ENCODE peak calls at places on chromosomes 5 and 9, in eight cellular contexts. M is tibial nerve, P is IMR-90, G is transverse colon, I is body of pancreas, S is adrenal gland, N is heart left ventricle, T is A549. Y is an unnamed sample.

GRCh38 chr9:37104183-37104889 is 16.0 kb upstream of the ZCCHC7 start:
- DNase-seq in M (no peak), N (no peak), I (no peak), T (peak), G (no peak), P (peak), S (peak), Y (no peak)

GRCh38 chr9:133023117-133023890 is 7.5 kb upstream of the GTF3C5 start:
- DNase-seq in P (no peak), I (peak), M (no peak), T (peak), N (no peak), S (no peak), G (peak), Y (no peak)

GRCh38 chr5:56489272-56489671 is 256.1 kb upstream of the ANKRD55 start:
- DNase-seq in S (no peak), N (no peak), M (no peak), T (no peak), I (no peak), P (no peak), G (no peak), Y (no peak)

GRCh38 chr9:22108581-22109370 is 99.7 kb upstream of the CDKN2B start:
- DNase-seq in G (no peak), I (no peak), S (no peak), T (no peak), P (peak), M (no peak), N (no peak), Y (no peak)

GRCh38 chr5:145922059-145922458 is 14.3 kb upstream of the SH3RF2 start:
- DNase-seq in P (no peak), M (no peak), I (no peak), N (no peak), G (no peak), T (no peak), S (no peak), Y (no peak)

GRCh38 chr5:84381501-84382362 is 2.9 kb downstream of the EDIL3 start:
- DNase-seq in M (no peak), G (peak), T (no peak), I (no peak), S (no peak), P (no peak), N (no peak), Y (peak)

GRCh38 chr9:29514862-29515261 is 1941.6 kb upstream of the C9orf72 start:
- DNase-seq in I (no peak), N (no peak), S (no peak), T (no peak), G (no peak), P (no peak), M (no peak), Y (no peak)

GRCh38 chr9:90665072-90665471 is 22.4 kb upstream of the DIRAS2 start:
- DNase-seq in G (no peak), I (no peak), S (no peak), P (no peak), T (no peak), M (no peak), N (no peak), Y (no peak)

GRCh38 chr5:54820759-54821158 is 164.6 kb downstream of the ESM1 start:
- DNase-seq in I (no peak), G (no peak), T (no peak), P (no peak), M (no peak), N (no peak), S (no peak), Y (no peak)

GRCh38 chr9:102035929-102036328 is 297.5 kb upstream of the GRIN3A start:
- DNase-seq in N (no peak), I (no peak), P (no peak), T (no peak), G (no peak), M (no peak), S (no peak), Y (no peak)

GRCh38 chr5:116865651-116866050 is 291.0 kb upstream of the SEMA6A start:
- DNase-seq in I (no peak), T (no peak), P (no peak), M (no peak), N (no peak), G (no peak), S (no peak), Y (no peak)

GRCh38 chr9:127723450-127723849 is 7.6 kb downstream of the TTC16 start:
- DNase-seq in S (no peak), T (no peak), M (no peak), G (peak), I (no peak), P (peak), N (no peak), Y (no peak)

GRCh38 chr9:136079916-136080246 is 15.2 kb downstream of the NACC2 start:
- DNase-seq in G (no peak), I (no peak), N (no peak), M (no peak), P (no peak), S (no peak), T (no peak), Y (no peak)

GRCh38 chr9:7223981-7224380 is 466.2 kb downstream of the KDM4C start:
- DNase-seq in P (no peak), N (no peak), M (no peak), S (no peak), I (no peak), T (no peak), G (no peak), Y (no peak)

GRCh38 chr5:52783226-52783959 is 4.3 kb upstream of the ITGA1 start:
- DNase-seq in S (no peak), G (peak), N (peak), T (no peak), M (no peak), I (no peak), P (no peak), Y (peak)

GRCh38 chr9:110217656-110218099 is 9.7 kb upstream of the C9orf152 start:
- DNase-seq in P (peak), T (peak), N (no peak), M (peak), I (peak), G (no peak), S (no peak), Y (no peak)

GRCh38 chr9:78595200-78595945 is 298.4 kb downstream of the PSAT1 start:
- DNase-seq in S (no peak), T (no peak), N (no peak), M (no peak), I (no peak), P (peak), G (no peak), Y (no peak)

GRCh38 chr5:6246820-6247437 is 131.4 kb downstream of the MED10 start:
- DNase-seq in I (no peak), N (no peak), G (no peak), M (no peak), S (no peak), P (no peak), T (no peak), Y (no peak)

GRCh38 chr5:135249658-135250057 is 149.4 kb downstream of the MACROH2A1 start:
- DNase-seq in S (peak), N (no peak), I (no peak), M (no peak), G (no peak), T (no peak), P (peak), Y (no peak)

GRCh38 chr5:28580616-28581015 is 1542.2 kb upstream of the CDH9 start:
- DNase-seq in M (no peak), P (no peak), S (no peak), T (no peak), G (no peak), N (no peak), I (no peak), Y (no peak)

GRCh38 chr9:128249914-128250838 is 25.6 kb downstream of the GOLGA2 start:
- DNase-seq in I (peak), P (peak), M (peak), T (peak), N (peak), G (peak), S (peak), Y (peak)

GRCh38 chr9:116027951-116028350 is 125.6 kb upstream of the PAPPA start:
- DNase-seq in S (no peak), N (no peak), G (no peak), T (no peak), P (peak), M (no peak), I (no peak), Y (no peak)

GRCh38 chr5:146707316-146707715 is 171.2 kb downstream of the PPP2R2B start:
- DNase-seq in S (no peak), T (no peak), G (no peak), M (no peak), N (no peak), I (no peak), P (no peak), Y (no peak)

GRCh38 chr9:129596541-129597328 is 24.2 kb downstream of the C9orf50 start:
- DNase-seq in I (no peak), N (peak), G (peak), P (peak), M (peak), T (peak), S (peak), Y (no peak)

GRCh38 chr5:148844433-148845279 is 18.2 kb downstream of the ADRB2 start:
- DNase-seq in T (no peak), P (peak), S (no peak), M (no peak), N (no peak), I (no peak), G (no peak), Y (no peak)

GRCh38 chr5:131749138-131749537 is 47.7 kb downstream of the FNIP1 start:
- DNase-seq in S (no peak), G (no peak), M (no peak), I (no peak), N (no peak), T (no peak), P (peak), Y (no peak)

GRCh38 chr5:147880461-147880860 is 1.9 kb downstream of the SCGB3A2 start:
- DNase-seq in I (no peak), N (no peak), P (no peak), M (no peak), T (no peak), S (no peak), G (no peak), Y (no peak)

GRCh38 chr5:106314221-106314824 is 1356.4 kb downstream of the EFNA5 start:
- DNase-seq in M (no peak), G (no peak), S (no peak), P (peak), N (no peak), I (no peak), T (no peak), Y (no peak)

GRCh38 chr5:32076699-32077695 is 97.1 kb downstream of the GOLPH3 start:
- DNase-seq in G (peak), P (peak), M (peak), N (peak), T (peak), I (peak), S (peak), Y (peak)

GRCh38 chr5:6520201-6520600 is 71.5 kb downstream of the UBE2QL1 start:
- DNase-seq in G (no peak), S (no peak), N (no peak), T (no peak), I (no peak), M (no peak), P (no peak), Y (peak)

GRCh38 chr9:95137587-95138145 is 179.8 kb downstream of the FANCC start:
- DNase-seq in P (no peak), I (no peak), S (no peak), M (no peak), T (no peak), G (no peak), N (no peak), Y (no peak)

GRCh38 chr5:3833566-3833965 is 237.9 kb downstream of the IRX1 start:
- DNase-seq in I (no peak), T (no peak), P (no peak), M (no peak), S (no peak), G (no peak), N (no peak), Y (no peak)

GRCh38 chr5:1364211-1364610 is 19.3 kb upstream of the CLPTM1L start:
- DNase-seq in T (no peak), M (no peak), I (no peak), G (no peak), S (no peak), P (no peak), N (no peak), Y (no peak)

GRCh38 chr9:22244141-22245011 is 202.2 kb upstream of the DMRTA1 start:
- DNase-seq in S (no peak), I (peak), M (peak), P (peak), T (peak), N (no peak), G (peak), Y (no peak)

GRCh38 chr9:12494411-12494810 is 198.8 kb upstream of the TYRP1 start:
- DNase-seq in T (no peak), M (no peak), G (no peak), S (no peak), I (no peak), P (no peak), N (no peak), Y (no peak)

GRCh38 chr9:73137286-73137899 is 14.3 kb upstream of the ANXA1 start:
- DNase-seq in P (no peak), T (peak), G (no peak), N (no peak), M (no peak), S (no peak), I (no peak), Y (no peak)

GRCh38 chr9:87498046-87498815 is 564 bp downstream of the DAPK1 start:
- DNase-seq in N (no peak), G (peak), M (no peak), I (peak), P (no peak), T (peak), S (no peak), Y (no peak)

GRCh38 chr5:112823181-112823580 is 37.9 kb upstream of the SRP19 start:
- DNase-seq in G (no peak), S (no peak), I (no peak), M (no peak), P (no peak), N (no peak), T (no peak), Y (no peak)

GRCh38 chr9:82332774-82333152 is 344.2 kb downstream of the SPATA31D1 start:
- DNase-seq in P (peak), N (no peak), G (no peak), I (no peak), S (no peak), M (no peak), T (peak), Y (no peak)

GRCh38 chr5:9388941-9389674 is 156.8 kb downstream of the SEMA5A start:
- DNase-seq in M (no peak), G (no peak), P (no peak), T (no peak), I (no peak), S (no peak), N (no peak), Y (no peak)

GRCh38 chr5:9391080-9391479 is 154.8 kb downstream of the SEMA5A start:
- DNase-seq in I (no peak), T (no peak), N (no peak), S (no peak), G (no peak), P (no peak), M (no peak), Y (no peak)

GRCh38 chr5:9386945-9387344 is 158.9 kb downstream of the SEMA5A start:
- DNase-seq in I (no peak), G (no peak), N (no peak), S (no peak), M (no peak), P (no peak), T (no peak), Y (no peak)

GRCh38 chr5:9390128-9390527 is 155.7 kb downstream of the SEMA5A start:
- DNase-seq in M (no peak), N (no peak), P (no peak), S (no peak), T (no peak), G (no peak), I (no peak), Y (no peak)

GRCh38 chr5:9387879-9388278 is 158.0 kb downstream of the SEMA5A start:
- DNase-seq in S (no peak), T (no peak), M (no peak), P (peak), G (no peak), N (no peak), I (no peak), Y (no peak)
- TF ChIP-seq CTCF in S (no peak), T (no peak), M (no peak), P (peak), G (no peak), N (no peak), I (no peak), Y (no peak)

GRCh38 chr5:67235399-67236110 is 39.0 kb upstream of the CD180 start:
- DNase-seq in G (no peak), S (no peak), I (peak), N (no peak), M (no peak), T (no peak), P (no peak), Y (no peak)

GRCh38 chr5:67238191-67238590 is 41.6 kb upstream of the CD180 start:
- DNase-seq in P (peak), G (no peak), S (no peak), I (no peak), N (no peak), M (no peak), T (no peak), Y (no peak)

GRCh38 chr5:67233075-67233474 is 36.5 kb upstream of the CD180 start:
- DNase-seq in M (no peak), N (no peak), G (no peak), P (peak), S (no peak), T (no peak), I (no peak), Y (no peak)

DNA sequence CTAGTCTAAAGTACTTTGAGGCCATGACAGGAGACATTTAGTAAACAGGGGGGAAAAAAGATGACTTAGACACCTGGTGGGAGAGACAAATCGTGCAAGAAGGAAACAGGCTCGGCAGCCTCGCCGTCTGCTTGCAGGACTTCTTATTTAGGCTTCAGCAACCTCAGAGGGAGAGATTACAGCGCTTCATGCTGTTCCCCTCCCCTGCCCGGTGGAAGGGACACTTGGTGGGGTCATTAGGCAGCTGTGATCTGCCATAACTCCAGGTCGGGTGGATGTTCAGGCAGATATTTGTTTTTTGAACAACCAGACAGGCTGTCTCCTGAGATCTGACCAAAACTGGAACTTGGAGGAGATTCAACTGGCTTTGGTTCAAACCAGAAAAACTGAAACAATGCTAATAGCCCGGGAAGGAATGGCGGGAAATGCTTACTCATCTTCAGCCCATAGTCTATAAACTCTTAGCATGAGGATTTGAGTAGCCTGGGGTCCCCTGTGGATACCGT is 38.1 kb upstream of the CD180 start:
- DNase-seq in G (no peak), S (peak), P (peak), N (no peak), I (peak), T (no peak), M (peak), Y (no peak)
- H3K4me3 ChIP-seq in G (no peak), S (peak), P (peak), N (no peak), I (no peak), T (no peak), M (no peak), Y (no peak)

GRCh38 chr9:15543033-15543791 is 9.6 kb upstream of the CCDC171 start:
- DNase-seq in G (no peak), S (no peak), P (peak), N (no peak), T (peak), I (no peak), M (no peak), Y (no peak)
- TF ChIP-seq POLR2A in G (no peak), S (no peak), P (no peak), N (no peak), T (no peak), I (no peak), M (no peak), Y (no peak)

DNA sequence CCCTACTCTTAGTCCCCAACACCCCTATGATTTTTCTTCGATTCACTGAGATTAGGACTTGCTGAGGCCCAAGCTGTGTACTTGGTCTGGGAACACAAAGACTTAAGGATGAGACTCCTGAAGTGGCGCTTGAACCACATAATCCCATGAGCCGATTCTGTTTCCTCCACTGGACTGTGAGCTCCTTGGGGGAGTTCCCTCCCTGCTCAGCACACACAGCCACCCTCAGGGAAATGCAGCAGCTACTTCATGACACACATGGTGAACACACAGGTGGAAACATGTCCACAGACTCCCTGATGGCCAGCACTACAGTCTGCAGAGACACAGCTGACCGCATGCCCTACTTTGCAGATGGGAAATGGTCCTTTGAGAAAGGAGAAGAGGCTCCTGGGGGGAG is 101.1 kb downstream of the C5orf15 start:
- DNase-seq in I (no peak), T (no peak), M (no peak), P (no peak), G (no peak), N (no peak), S (no peak), Y (no peak)
- TF ChIP-seq CTCF in I (no peak), T (no peak), M (no peak), P (no peak), G (no peak), N (no peak), S (no peak), Y (no peak)

GRCh38 chr5:38445374-38446028 is 110.9 kb downstream of the LIFR start:
- DNase-seq in P (no peak), I (peak), T (no peak), S (no peak), G (no peak), M (peak), N (no peak), Y (peak)
- H3K4me3 ChIP-seq in P (no peak), I (no peak), T (no peak), S (peak), G (no peak), M (peak), N (no peak), Y (no peak)

GRCh38 chr9:130681769-130682489 is 11.7 kb upstream of the EXOSC2 start:
- DNase-seq in M (no peak), N (no peak), I (peak), G (peak), T (peak), S (no peak), P (no peak), Y (no peak)

GRCh38 chr9:130682490-130683121 is 11.0 kb upstream of the EXOSC2 start:
- DNase-seq in S (peak), T (peak), M (peak), G (peak), N (peak), P (peak), I (peak), Y (peak)

GRCh38 chr9:130685104-130685503 is 8.5 kb upstream of the EXOSC2 start:
- DNase-seq in P (no peak), N (no peak), M (no peak), T (no peak), S (no peak), G (no peak), I (no peak), Y (no peak)

GRCh38 chr9:130677252-130677651 is 12.9 kb downstream of the PRDM12 start:
- DNase-seq in N (no peak), I (no peak), T (no peak), G (no peak), S (no peak), P (no peak), M (no peak), Y (no peak)

GRCh38 chr9:130680836-130681768 is 12.5 kb upstream of the EXOSC2 start:
- DNase-seq in M (no peak), I (peak), G (peak), N (peak), S (peak), T (peak), P (peak), Y (peak)
- TF ChIP-seq POLR2A in M (no peak), I (peak), G (no peak), N (no peak), S (no peak), T (peak), P (no peak), Y (no peak)

GRCh38 chr5:13809921-13810320 is 134.6 kb downstream of the DNAH5 start:
- DNase-seq in P (no peak), M (no peak), N (no peak), G (no peak), I (no peak), T (no peak), S (no peak), Y (no peak)

GRCh38 chr5:13816126-13816525 is 128.4 kb downstream of the DNAH5 start:
- DNase-seq in N (no peak), I (no peak), S (no peak), P (no peak), G (no peak), M (no peak), T (no peak), Y (no peak)

DNA sequence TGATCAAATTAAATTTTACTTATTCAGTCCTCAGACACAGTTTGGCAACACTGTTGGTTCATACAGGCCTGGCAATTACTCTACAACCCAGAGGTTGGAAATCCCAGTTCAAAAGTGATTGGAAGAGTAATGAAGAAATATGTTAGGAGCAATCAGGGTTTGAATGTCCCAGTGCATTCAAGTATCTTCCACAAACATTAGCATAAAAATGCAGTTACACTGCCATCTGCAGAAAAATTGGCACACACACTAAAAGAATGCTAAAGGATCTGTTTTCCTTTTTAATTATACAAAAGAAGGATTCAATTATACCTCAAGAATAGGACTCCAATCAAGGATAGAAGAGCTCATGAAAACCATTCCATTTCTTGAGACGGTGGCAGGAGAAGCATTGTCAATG is 130.2 kb downstream of the DNAH5 start:
- DNase-seq in S (no peak), N (no peak), I (no peak), M (no peak), G (no peak), T (no peak), P (peak), Y (no peak)
- TF ChIP-seq CTCF in S (no peak), N (no peak), I (no peak), M (no peak), G (no peak), T (no peak), P (peak), Y (no peak)